ENCODE peak calls at places on chromosomes 13 and 19, in five cellular contexts. K is tibial artery, G is H9, J is mucosa of descending colon, W is left lung. O is an unnamed sample. For H3K9me3, the result is how much of the 10 kb centered on the place peaks cover.

GRCh38 chr19:3324405-3324856 is 42.0 kb upstream of the NFIC start:
- DNase-seq in K (peak), G (peak), J (no peak), W (peak), O (peak)

GRCh38 chr19:41226053-41226873 is 7.2 kb downstream of the AXL start:
- DNase-seq in K (peak), G (peak), J (peak), W (peak), O (peak)

GRCh38 chr13:87709947-87710346 is 38.8 kb downstream of the SLITRK5 start:
- DNase-seq in K (no peak), G (no peak), J (no peak), W (no peak), O (no peak)

GRCh38 chr13:38766799-38767198 is 79.9 kb downstream of the FREM2 start:
- DNase-seq in K (no peak), G (no peak), J (no peak), W (no peak), O (no peak)

GRCh38 chr19:28019371-28019770 is 1193.6 kb downstream of the UQCRFS1 start:
- DNase-seq in K (no peak), G (no peak), J (no peak), W (no peak), O (no peak)

GRCh38 chr19:44371815-44372480 is 15.5 kb upstream of the ZNF112 start:
- DNase-seq in K (no peak), G (no peak), J (no peak), W (no peak), O (no peak)

GRCh38 chr13:72435251-72435650 is 292.2 kb downstream of the MZT1 start:
- DNase-seq in K (no peak), G (no peak), J (no peak), W (no peak), O (no peak)

GRCh38 chr19:14005381-14006084 is 587 bp downstream of the RFX1 start:
- DNase-seq in K (peak), G (peak), J (peak), W (peak), O (peak)

GRCh38 chr19:55304980-55305379 is 20.2 kb downstream of the TMEM150B start:
- DNase-seq in K (no peak), G (peak), J (no peak), W (no peak), O (no peak)

GRCh38 chr19:32480321-32480720 is 74.8 kb downstream of the DPY19L3 start:
- DNase-seq in K (no peak), G (no peak), J (no peak), W (no peak), O (no peak)

GRCh38 chr19:50258918-50259372 is 55.5 kb downstream of the MYH14 start:
- DNase-seq in K (no peak), G (peak), J (no peak), W (peak), O (no peak)

GRCh38 chr13:22482496-22483000 is 698.2 kb upstream of the SGCG start:
- DNase-seq in K (no peak), G (no peak), J (no peak), W (no peak), O (no peak)

GRCh38 chr13:108769213-108770070 is 140.0 kb downstream of the MYO16 start:
- DNase-seq in K (no peak), G (no peak), J (no peak), W (no peak), O (no peak)

GRCh38 chr13:44816701-44817684 is 172.3 kb downstream of the NUFIP1 start:
- DNase-seq in K (no peak), G (no peak), J (no peak), W (no peak), O (no peak)

GRCh38 chr19:18424122-18424889 is 5.1 kb downstream of the SSBP4 start:
- DNase-seq in K (no peak), G (no peak), J (no peak), W (peak), O (no peak)

GRCh38 chr19:49390978-49391304 is 2.9 kb downstream of the KASH5 start:
- DNase-seq in K (no peak), G (no peak), J (no peak), W (no peak), O (no peak)

GRCh38 chr13:33090755-33091454 is 74.7 kb downstream of the KL start:
- DNase-seq in K (no peak), G (no peak), J (no peak), W (no peak), O (no peak)

GRCh38 chr13:95128045-95128643 is 173.1 kb downstream of the ABCC4 start:
- DNase-seq in K (no peak), G (no peak), J (no peak), W (no peak), O (no peak)

GRCh38 chr19:42479736-42480135 is 37.0 kb upstream of the CXCL17 start:
- DNase-seq in K (no peak), G (no peak), J (no peak), W (no peak), O (no peak)

GRCh38 chr19:5827891-5828660 is 11.4 kb downstream of the FUT6 start:
- DNase-seq in K (peak), G (peak), J (peak), W (peak), O (peak)

GRCh38 chr13:42064259-42064658 is 15.8 kb downstream of the DGKH start:
- DNase-seq in K (no peak), G (no peak), J (no peak), W (no peak), O (no peak)

GRCh38 chr19:30116984-30117555 is 175.0 kb downstream of the URI1 start:
- DNase-seq in K (no peak), G (no peak), J (no peak), W (no peak), O (no peak)

GRCh38 chr19:49149652-49150105 is 5.5 kb downstream of the HRC start:
- DNase-seq in K (peak), G (peak), J (peak), W (peak), O (no peak)

GRCh38 chr13:32840840-32841713 is 175.1 kb upstream of the KL start:
- DNase-seq in K (no peak), G (no peak), J (no peak), W (no peak), O (no peak)

GRCh38 chr13:46137627-46138026 is 32.8 kb upstream of the CPB2 start:
- DNase-seq in K (no peak), G (no peak), J (no peak), W (no peak), O (no peak)

GRCh38 chr13:82062772-82063171 is 1721.8 kb upstream of the SPRY2 start:
- DNase-seq in K (no peak), G (no peak), J (no peak), W (no peak), O (no peak)

GRCh38 chr13:109874921-109875454 is 88.6 kb upstream of the IRS2 start:
- DNase-seq in K (no peak), G (no peak), J (no peak), W (no peak), O (no peak)

GRCh38 chr13:110471833-110472162 is 89.7 kb downstream of the RAB20 start:
- DNase-seq in K (peak), G (no peak), J (peak), W (no peak), O (no peak)

GRCh38 chr13:33279898-33280549 is 5.5 kb downstream of the STARD13 start:
- DNase-seq in K (peak), G (no peak), J (no peak), W (no peak), O (no peak)

GRCh38 chr13:98429977-98430785 is 146.7 kb downstream of the STK24 start:
- DNase-seq in K (no peak), G (no peak), J (no peak), W (no peak), O (no peak)

GRCh38 chr13:45282994-45283393 is 58.0 kb downstream of the TPT1 start:
- DNase-seq in K (no peak), G (no peak), J (no peak), W (no peak), O (no peak)

GRCh38 chr19:47813995-47814328 is 7.8 kb upstream of the CRX start:
- DNase-seq in K (no peak), G (no peak), J (no peak), W (no peak), O (no peak)

GRCh38 chr19:40650749-40651305 is 39.6 kb downstream of the NUMBL start:
- DNase-seq in K (peak), G (no peak), J (no peak), W (peak), O (no peak)

GRCh38 chr13:110422913-110423688 is 116.0 kb downstream of the COL4A2 start:
- DNase-seq in K (no peak), G (no peak), J (no peak), W (no peak), O (no peak)

GRCh38 chr13:23463631-23464030 is 30.1 kb upstream of the SACS start:
- DNase-seq in K (no peak), G (no peak), J (no peak), W (no peak), O (no peak)

GRCh38 chr19:43575955-43576451 is 402 bp downstream of the PINLYP start:
- DNase-seq in K (no peak), G (peak), J (peak), W (no peak), O (no peak)

GRCh38 chr13:102978168-102978567 is 88.0 kb downstream of the SLC10A2 start:
- DNase-seq in K (no peak), G (no peak), J (no peak), W (no peak), O (no peak)

GRCh38 chr13:25717798-25718197 is 334.0 kb downstream of the SHISA2 start:
- DNase-seq in K (no peak), G (no peak), J (no peak), W (no peak), O (no peak)

GRCh38 chr19:53553159-53553558 is 15.2 kb downstream of the ZNF331 start:
- DNase-seq in K (no peak), G (no peak), J (no peak), W (no peak), O (no peak)

GRCh38 chr19:49343127-49343526 is 7.9 kb downstream of the CD37 start:
- DNase-seq in K (no peak), G (no peak), J (no peak), W (peak), O (no peak)

DNA sequence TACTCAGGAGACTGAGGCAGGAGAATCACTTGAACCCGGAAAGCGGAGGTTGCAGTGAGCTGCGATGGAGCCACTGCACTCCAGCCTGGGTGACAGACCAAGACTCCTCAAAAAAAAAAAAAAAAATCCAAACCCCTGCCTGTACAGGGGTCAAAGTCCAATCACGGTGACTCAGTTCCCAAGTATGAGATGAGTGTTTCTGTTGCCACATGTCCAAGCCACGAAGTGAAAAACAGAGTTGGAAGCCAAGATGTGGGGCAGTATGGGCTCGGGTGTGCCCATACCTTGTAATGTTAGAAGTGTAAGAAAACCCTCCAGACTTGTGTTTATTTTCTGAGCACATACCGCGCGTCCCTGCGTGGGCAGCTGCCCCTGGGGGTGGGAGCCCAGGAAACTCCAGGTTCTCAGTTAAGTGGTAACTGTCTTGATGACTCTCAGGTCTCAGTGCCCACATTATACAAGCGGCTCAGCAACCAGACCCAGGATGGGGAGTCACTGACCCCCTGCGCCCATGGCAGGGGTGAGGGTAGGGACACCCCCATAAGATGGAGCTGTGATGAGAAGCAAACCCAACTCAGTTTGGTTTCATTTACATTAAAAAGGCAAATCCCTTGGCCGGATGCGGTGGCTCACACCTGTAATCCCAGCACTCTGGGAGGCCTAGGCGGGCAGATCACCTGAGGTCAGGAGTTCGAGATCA is 1.2 kb upstream of the GPX4 start:
- DNase-seq in K (peak), G (no peak), J (no peak), W (no peak), O (no peak)
- TF ChIP-seq CTCF in K (no peak), G (no peak), J (no peak), W (no peak), O (no peak)

GRCh38 chr19:15727724-15728123 is at the start of gene OR10H2:
- DNase-seq in K (no peak), G (no peak), J (no peak), W (no peak), O (no peak)

GRCh38 chr19:15733895-15734294 is 3.9 kb upstream of the OR10H3 start:
- DNase-seq in K (no peak), G (no peak), J (no peak), W (no peak), O (no peak)

GRCh38 chr19:15732388-15732787 is 4.6 kb downstream of the OR10H2 start:
- DNase-seq in K (no peak), G (no peak), J (no peak), W (no peak), O (no peak)

DNA sequence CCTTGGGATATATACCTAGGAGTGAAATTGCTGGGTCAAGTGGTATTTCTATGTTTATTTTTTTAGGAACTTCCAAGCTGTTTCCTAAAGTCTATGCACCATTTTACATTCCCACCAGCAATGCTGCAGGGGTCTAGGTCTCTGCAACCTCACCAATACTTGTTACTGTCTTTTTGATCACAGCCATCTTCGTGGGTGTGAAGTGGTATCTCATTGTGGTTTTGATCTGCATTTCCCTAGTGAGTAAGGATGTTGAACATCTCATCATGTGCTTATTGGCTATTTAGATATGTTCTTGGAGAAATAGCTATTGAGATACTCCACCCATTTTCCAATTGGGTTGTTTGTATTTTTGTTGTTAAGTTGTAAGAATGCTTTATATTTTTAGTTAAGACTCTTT is 2.7 kb downstream of the OR10H2 start:
- DNase-seq in K (no peak), G (no peak), J (no peak), W (no peak), O (no peak)
- H3K9me3 ChIP-seq in K (under half), G (half or more), J (under half), W (under half), O (under half)

DNA sequence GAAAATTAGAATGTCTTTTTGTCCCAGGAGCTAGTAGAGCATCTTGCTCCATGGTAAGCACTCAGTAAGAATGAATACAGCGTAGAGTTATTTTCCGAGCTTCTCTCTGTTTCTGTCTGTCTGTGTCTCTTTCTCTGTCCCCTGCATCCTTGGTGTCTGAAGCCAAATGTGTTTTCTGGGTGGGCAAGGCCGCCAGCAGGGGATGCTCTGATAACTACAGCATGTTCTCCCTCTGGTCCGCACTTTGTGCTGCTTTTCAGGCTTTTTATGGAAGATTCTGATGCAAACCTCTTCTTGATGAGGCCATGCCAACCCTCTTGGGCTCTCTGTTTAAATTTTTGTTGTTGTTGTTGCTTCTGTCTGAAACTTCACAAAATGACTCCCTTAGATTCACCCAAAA is 142.8 kb upstream of the UBL3 start:
- DNase-seq in K (no peak), G (no peak), J (no peak), W (no peak), O (no peak)
- TF ChIP-seq CTCF in K (no peak), G (peak), J (no peak), W (no peak), O (no peak)

DNA sequence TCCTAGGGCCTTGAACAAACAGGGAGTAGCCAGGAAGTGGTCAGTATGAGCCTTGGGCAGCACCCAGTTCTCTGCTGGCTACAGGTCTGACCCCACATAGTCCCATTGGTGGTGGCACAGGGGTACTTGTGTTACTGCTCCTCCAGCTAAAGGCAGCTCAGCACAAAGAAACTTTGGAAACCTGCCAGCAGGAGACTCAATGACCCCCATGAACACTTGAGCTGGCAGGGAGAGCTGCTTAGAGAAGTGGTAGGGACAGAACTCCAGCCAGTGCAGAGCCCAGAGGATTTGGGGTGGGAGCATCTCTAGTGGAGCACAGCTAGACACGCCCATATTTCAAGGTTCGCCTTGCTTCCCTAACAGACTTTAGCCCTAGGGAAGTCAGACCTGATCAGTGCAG is 10.4 kb upstream of the ZNF586 start:
- DNase-seq in K (no peak), G (no peak), J (no peak), W (no peak), O (no peak)
- H3K9me3 ChIP-seq in K (half or more), G (under half), J (half or more), W (under half), O (under half)

GRCh38 chr19:45584332-45585157 is at the start of gene OPA3:
- DNase-seq in K (peak), G (peak), J (peak), W (peak), O (peak)
- TF ChIP-seq CTCF in K (no peak), G (peak), J (peak), W (peak), O (no peak)

GRCh38 chr19:15862444-15862843 is 35.4 kb downstream of the CYP4F2 start:
- DNase-seq in K (no peak), G (no peak), J (no peak), W (no peak), O (no peak)
- H3K9me3 ChIP-seq in K (under half), G (half or more), J (under half), W (under half), O (under half)